ENCODE peak calls at places on chromosomes 6 and 20, in ten cellular contexts. L, H, V, P, Z, W, E, O, Q and R are unnamed samples.

GRCh38 chr6:110364364-110364763 is 6.2 kb upstream of the METTL24 start:
- DNase-seq in W (no peak), O (peak; percentile 58), E (no peak), L (no peak), V (no peak), H (no peak), Z (no peak), P (no peak), Q (no peak), R (no peak)

GRCh38 chr6:19811397-19812079 is 25.6 kb upstream of the ID4 start:
- DNase-seq in W (no peak), P (no peak), O (no peak), H (peak; percentile 45), V (no peak), E (no peak), Z (no peak), L (peak; percentile 15), Q (no peak), R (no peak)

GRCh38 chr20:11555510-11555909 is 362.2 kb upstream of the BTBD3 start:
- DNase-seq in P (no peak), Z (no peak), H (no peak), E (no peak), W (no peak), V (no peak), L (no peak), O (no peak), Q (no peak), R (no peak)

GRCh38 chr6:146898069-146898887 is 299.5 kb downstream of the ADGB start:
- DNase-seq in Q (no peak), V (no peak), H (no peak), P (no peak), Z (no peak), W (no peak), O (no peak), L (no peak), E (no peak), R (no peak)

GRCh38 chr6:14848019-14848418 is 397.9 kb upstream of the JARID2 start:
- DNase-seq in V (no peak), Z (no peak), O (no peak), Q (no peak), E (no peak), W (no peak), P (no peak), L (no peak), H (no peak), R (no peak)

GRCh38 chr6:151036869-151037680 is 171.6 kb downstream of the MTHFD1L start:
- DNase-seq in E (no peak), P (no peak), O (no peak), W (no peak), Q (no peak), Z (no peak), V (no peak), H (no peak), L (no peak), R (no peak)

GRCh38 chr6:112931835-112932234 is 584.7 kb downstream of the RFPL4B start:
- DNase-seq in E (no peak), Z (no peak), V (no peak), H (no peak), Q (no peak), W (no peak), P (no peak), L (no peak), O (no peak), R (no peak)

GRCh38 chr6:4348462-4349112 is 213.2 kb upstream of the ECI2 start:
- DNase-seq in Q (no peak), V (no peak), O (peak; percentile 21), H (no peak), W (no peak), Z (no peak), E (no peak), L (no peak), P (no peak), R (no peak)

GRCh38 chr6:79762370-79762769 is 131.2 kb downstream of the SH3BGRL2 start:
- DNase-seq in Q (no peak), O (no peak), L (peak; percentile 42), Z (no peak), W (no peak), E (peak; percentile 12), V (no peak), P (no peak), H (no peak), R (no peak)

GRCh38 chr6:2266845-2267244 is 21.4 kb upstream of the GMDS start:
- DNase-seq in Q (no peak), H (no peak), E (no peak), P (no peak), L (no peak), Z (no peak), W (no peak), V (no peak), O (no peak), R (no peak)

GRCh38 chr6:159429427-159429826 is 260.2 kb downstream of the FNDC1 start:
- DNase-seq in Q (no peak), W (no peak), P (no peak), L (no peak), Z (no peak), H (no peak), O (no peak), E (no peak), V (no peak), R (no peak)
- H3K9me3 ChIP-seq in Q (peaks cover 32% of the 10 kb centered on the region), W (peaks cover 91% of the 10 kb centered on the region), P (no peaks in the 10 kb centered on the region), L (peaks cover 8% of the 10 kb centered on the region), Z (peaks cover 11% of the 10 kb centered on the region), H (no peaks in the 10 kb centered on the region), O (peaks cover 9% of the 10 kb centered on the region), E (peaks cover 4% of the 10 kb centered on the region), V (peaks cover 6% of the 10 kb centered on the region), R (peaks cover 8% of the 10 kb centered on the region)

GRCh38 chr20:62817975-62818591 is 1.2 kb downstream of the COL9A3 start:
- DNase-seq in O (no peak), W (no peak), P (no peak), V (no peak), Q (no peak), H (no peak), E (no peak), Z (no peak), L (no peak), R (no peak)

GRCh38 chr20:62820208-62820961 is 3.5 kb downstream of the COL9A3 start:
- DNase-seq in O (no peak), W (no peak), E (peak; percentile 49), Z (no peak), Q (no peak), P (no peak), H (no peak), L (no peak), V (no peak), R (no peak)

GRCh38 chr20:62820962-62821725 is 4.3 kb downstream of the COL9A3 start:
- DNase-seq in Z (no peak), H (no peak), O (no peak), L (no peak), P (no peak), V (no peak), E (no peak), Q (no peak), W (no peak), R (peak; percentile 24)

GRCh38 chr20:62818592-62819493 is 2.0 kb downstream of the COL9A3 start:
- DNase-seq in L (no peak), E (peak; percentile 94), Z (no peak), Q (peak; percentile 76), P (no peak), H (peak; percentile 78), V (peak; percentile 82), W (no peak), O (no peak), R (no peak)

GRCh38 chr20:62819494-62820174 is 2.8 kb downstream of the COL9A3 start:
- DNase-seq in O (no peak), H (no peak), L (no peak), E (no peak), V (no peak), W (no peak), P (no peak), Q (no peak), Z (no peak), R (no peak)
- H3K4me3 ChIP-seq in O (no peak overlapping the region), H (no peak overlapping the region), L (no peak overlapping the region), E (no peak overlapping the region), V (no peak overlapping the region), W (no peak overlapping the region), P (no peak overlapping the region), Q (peak overlapping the region; percentile 43), Z (no peak overlapping the region), R (no peak overlapping the region)

GRCh38 chr20:59690101-59690500 is 85.8 kb downstream of the PHACTR3 start:
- DNase-seq in L (no peak), Q (no peak), W (no peak), H (no peak), E (no peak), Z (no peak), V (no peak), P (no peak), O (no peak), R (no peak)
- H3K9me3 ChIP-seq in L (peaks cover 5% of the 10 kb centered on the region), Q (no peaks in the 10 kb centered on the region), W (peaks cover 97% of the 10 kb centered on the region), H (no peaks in the 10 kb centered on the region), E (no peaks in the 10 kb centered on the region), Z (no peaks in the 10 kb centered on the region), V (no peaks in the 10 kb centered on the region), P (no peaks in the 10 kb centered on the region), O (no peaks in the 10 kb centered on the region), R (no peaks in the 10 kb centered on the region)

DNA sequence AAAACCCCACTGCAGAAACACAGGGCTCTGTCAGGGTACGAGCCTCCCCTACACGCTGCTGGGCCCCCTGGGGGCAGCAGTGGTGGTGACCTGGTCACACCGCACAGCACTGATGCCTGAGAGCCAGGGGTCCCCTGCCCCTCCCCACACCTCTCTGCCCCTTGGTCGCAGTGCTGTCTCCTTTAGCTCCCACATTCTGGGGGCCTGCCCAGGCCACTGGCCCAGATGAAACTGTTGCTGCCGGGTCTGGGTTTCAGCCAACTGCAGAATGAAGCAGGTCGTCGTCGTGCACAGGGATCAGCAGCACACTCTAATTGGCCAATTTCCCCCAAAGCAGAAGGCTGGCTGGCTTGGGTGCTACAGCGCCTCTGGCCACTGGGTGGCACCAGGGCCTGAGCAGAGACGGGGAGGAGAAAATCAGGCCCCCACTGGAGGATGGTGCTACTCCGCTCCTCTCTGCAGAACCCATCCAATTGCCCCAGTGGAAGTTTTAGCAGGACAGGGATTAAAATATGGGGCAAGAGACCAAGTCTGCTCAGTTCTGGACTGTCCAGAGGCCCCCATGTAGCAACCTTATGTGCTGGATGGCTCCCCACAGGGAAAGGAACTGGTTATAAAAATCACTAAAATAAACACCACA is 26.1 kb downstream of the DIDO1 start:
- DNase-seq in E (peak; percentile 88), W (peak; percentile 51), L (peak; percentile 89), P (peak; percentile 78), H (peak; percentile 87), Q (peak; percentile 64), V (peak; percentile 72), Z (peak; percentile 73), O (peak; percentile 80), R (peak; percentile 80)
- H3K4me3 ChIP-seq in E (peak overlapping the region; percentile 12), W (no peak overlapping the region), L (peak overlapping the region; percentile 27), P (no peak overlapping the region), H (no peak overlapping the region), Q (no peak overlapping the region), V (no peak overlapping the region), Z (no peak overlapping the region), O (no peak overlapping the region), R (no peak overlapping the region)

GRCh38 chr6:164377348-164377747 is 932.1 kb downstream of the C6orf118 start:
- DNase-seq in O (no peak), V (no peak), H (no peak), Z (no peak), Q (no peak), E (no peak), P (no peak), L (no peak), W (no peak), R (no peak)
- H3K9me3 ChIP-seq in O (peaks cover 5% of the 10 kb centered on the region), V (peaks cover 8% of the 10 kb centered on the region), H (no peaks in the 10 kb centered on the region), Z (no peaks in the 10 kb centered on the region), Q (peaks cover 22% of the 10 kb centered on the region), E (no peaks in the 10 kb centered on the region), P (no peaks in the 10 kb centered on the region), L (peaks cover 14% of the 10 kb centered on the region), W (no peaks in the 10 kb centered on the region), R (no peaks in the 10 kb centered on the region)